ENCODE peak calls at places on chromosomes 6 and 20, in six cellular contexts. E is mesenchymal stem cell, J is prostate gland, I is endothelial cell of umbilical vein, D is neural progenitor cell, N is GM23248. Z is an unnamed sample.

GRCh38 chr6:73696990-73697651 is 1.1 kb downstream of the CD109 start:
- DNase-seq in N (peak; percentile 36), I (peak; percentile 80), D (no peak), J (no peak), E (no peak), Z (no peak)

GRCh38 chr6:157434349-157435016 is 53.5 kb downstream of the ZDHHC14 start:
- DNase-seq in J (peak; percentile 61), I (no peak), N (no peak), D (no peak), E (no peak), Z (no peak)

GRCh38 chr6:83985308-83985713 is 48.3 kb upstream of the MRAP2 start:
- DNase-seq in J (no peak), N (no peak), D (no peak), E (no peak), I (peak; percentile 35), Z (no peak)

GRCh38 chr6:37867756-37868446 is 48.4 kb downstream of the ZFAND3 start:
- DNase-seq in J (no peak), D (no peak), I (no peak), N (no peak), E (no peak), Z (no peak)

GRCh38 chr6:80366721-80367120 is 260.2 kb downstream of the BCKDHB start:
- DNase-seq in I (peak; percentile 69), J (no peak), N (no peak), E (peak; percentile 75), D (no peak), Z (no peak)

GRCh38 chr6:38161754-38162492 is 342.4 kb downstream of the ZFAND3 start:
- DNase-seq in N (no peak), J (no peak), E (no peak), I (no peak), D (no peak), Z (no peak)

GRCh38 chr6:157380779-157381561 is at the start of gene ZDHHC14:
- DNase-seq in E (peak; percentile 85), N (peak; percentile 94), D (peak; percentile 79), I (peak; percentile 89), J (peak; percentile 88), Z (peak; percentile 82)

GRCh38 chr20:24491043-24491756 is 21.8 kb downstream of the SYNDIG1 start:
- DNase-seq in N (peak; percentile 19), I (no peak), D (no peak), E (no peak), J (no peak), Z (no peak)

GRCh38 chr6:13902922-13903321 is 21.8 kb upstream of the RNF182 start:
- DNase-seq in I (no peak), N (no peak), J (no peak), D (no peak), E (no peak), Z (no peak)

GRCh38 chr6:30885999-30886896 is 1.9 kb downstream of the DDR1 start:
- DNase-seq in N (peak; percentile 93), J (peak; percentile 94), E (peak; percentile 87), I (no peak), D (peak; percentile 98), Z (no peak)

GRCh38 chr6:167795874-167796667 is 30.6 kb upstream of the AFDN start:
- DNase-seq in J (peak; percentile 81), N (peak; percentile 40), D (no peak), I (no peak), E (no peak), Z (no peak)

GRCh38 chr6:67952948-67953347 is 682.1 kb upstream of the ADGRB3 start:
- DNase-seq in D (no peak), J (no peak), E (peak; percentile 37), N (no peak), I (no peak), Z (no peak)

GRCh38 chr6:41939091-41939847 is 2.3 kb downstream of the CCND3 start:
- DNase-seq in N (peak; percentile 70), E (peak; percentile 81), J (no peak), D (peak; percentile 50), I (no peak), Z (no peak)

GRCh38 chr20:58313366-58313765 is 3.9 kb downstream of the RAB22A start:
- DNase-seq in I (no peak), J (no peak), E (no peak), D (no peak), N (no peak), Z (no peak)

GRCh38 chr6:5086294-5086890 is 1.3 kb downstream of the PPP1R3G start:
- DNase-seq in N (no peak), I (no peak), D (peak; percentile 60), J (no peak), E (no peak), Z (no peak)

GRCh38 chr6:72262254-72262653 is 359.6 kb upstream of the KCNQ5 start:
- DNase-seq in I (peak; percentile 45), E (no peak), J (no peak), D (no peak), N (no peak), Z (no peak)

GRCh38 chr6:118468682-118469465 is 79.2 kb upstream of the PLN start:
- DNase-seq in D (no peak), N (peak; percentile 15), I (peak; percentile 86), J (peak; percentile 5), E (peak; percentile 29), Z (no peak)

GRCh38 chr20:61806995-61807394 is 258.7 kb downstream of the TAF4 start:
- DNase-seq in J (no peak), I (no peak), D (no peak), E (no peak), N (no peak), Z (no peak)

GRCh38 chr20:36631651-36632050 is 14.3 kb downstream of the SLA2 start:
- DNase-seq in J (no peak), N (peak; percentile 24), I (no peak), D (no peak), E (peak; percentile 16), Z (no peak)

GRCh38 chr20:41696428-41696827 is 78.3 kb upstream of the CHD6 start:
- DNase-seq in D (no peak), N (peak; percentile 36), J (no peak), E (peak; percentile 6), I (no peak), Z (no peak)

GRCh38 chr20:46784450-46785127 is 75.1 kb downstream of the SLC2A10 start:
- DNase-seq in I (no peak), N (peak; percentile 43), D (no peak), J (no peak), E (no peak), Z (peak; percentile 40)

GRCh38 chr6:43907312-43907711 is 137.3 kb downstream of the VEGFA start:
- DNase-seq in N (no peak), I (no peak), E (no peak), D (no peak), J (no peak), Z (no peak)

GRCh38 chr20:24382330-24382729 is 87.1 kb upstream of the SYNDIG1 start:
- DNase-seq in N (no peak), I (no peak), E (no peak), D (no peak), J (no peak), Z (no peak)

GRCh38 chr6:38639498-38640215 is at the start of gene BTBD9:
- DNase-seq in N (peak; percentile 94), J (peak; percentile 71), E (peak; percentile 89), I (peak; percentile 88), D (peak; percentile 92), Z (peak; percentile 65)

GRCh38 chr20:31709939-31710338 is 12.7 kb downstream of the BCL2L1 start:
- DNase-seq in J (no peak), N (no peak), E (no peak), I (no peak), D (no peak), Z (no peak)

GRCh38 chr20:31712112-31712553 is 10.5 kb downstream of the BCL2L1 start:
- DNase-seq in D (peak; percentile 72), E (no peak), I (no peak), J (peak; percentile 71), N (no peak), Z (peak; percentile 60)

GRCh38 chr20:31712564-31713311 is 9.9 kb downstream of the BCL2L1 start:
- DNase-seq in J (peak; percentile 96), N (peak; percentile 72), I (peak; percentile 91), E (peak; percentile 76), D (peak; percentile 94), Z (peak; percentile 85)

GRCh38 chr20:31710423-31711250 is 12.0 kb downstream of the BCL2L1 start:
- DNase-seq in N (no peak), I (no peak), E (no peak), J (peak; percentile 86), D (no peak), Z (no peak)

DNA sequence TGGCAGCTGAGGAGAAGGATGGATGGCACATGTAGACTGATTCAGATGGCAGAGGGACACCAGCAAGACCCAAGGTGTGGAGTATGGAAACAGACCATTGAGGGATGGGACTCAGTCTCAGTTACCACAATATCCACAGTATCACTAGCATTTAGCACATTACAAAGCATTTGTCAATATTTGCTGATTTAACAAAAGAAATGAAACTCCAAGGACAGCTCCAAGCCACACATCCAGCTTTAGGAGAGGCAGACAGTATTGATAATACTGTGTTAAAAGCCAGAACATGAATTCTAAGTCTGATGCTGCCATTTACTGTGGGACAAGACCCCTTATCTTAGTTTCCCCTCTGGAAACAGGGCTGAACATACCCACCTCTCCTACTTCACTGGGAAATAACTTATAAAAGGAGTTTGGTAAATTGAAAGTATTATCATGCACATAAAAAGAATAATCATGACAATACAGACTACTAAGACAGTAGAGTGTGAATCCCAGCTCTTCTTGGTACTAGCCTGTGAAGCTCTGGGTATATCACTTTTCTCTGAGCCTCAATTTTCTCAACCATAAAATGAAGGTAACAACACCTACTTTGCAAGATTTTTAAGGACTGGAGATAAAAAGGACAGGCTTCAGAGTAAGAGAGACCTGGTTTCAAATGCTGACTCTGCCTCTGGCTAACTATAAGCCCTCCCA is 11.1 kb downstream of the BCL2L1 start:
- DNase-seq in I (no peak), E (no peak), N (no peak), J (no peak), D (no peak), Z (no peak)
- H3K4me1 ChIP-seq in I (peaks cover 45% of the 10 kb centered on the region), E (peaks cover 46% of the 10 kb centered on the region), N (peaks cover 46% of the 10 kb centered on the region), J (peaks cover 35% of the 10 kb centered on the region), D (peaks cover 32% of the 10 kb centered on the region), Z (peaks cover 93% of the 10 kb centered on the region)

GRCh38 chr6:34360556-34360955 is 31.9 kb downstream of the NUDT3 start:
- DNase-seq in D (no peak), E (peak; percentile 81), N (peak; percentile 83), I (no peak), J (no peak), Z (no peak)

GRCh38 chr6:34359438-34360158 is 32.9 kb downstream of the NUDT3 start:
- DNase-seq in N (peak; percentile 43), J (peak; percentile 5), D (no peak), E (peak; percentile 61), I (no peak), Z (no peak)

GRCh38 chr6:34358389-34358906 is 34.0 kb downstream of the NUDT3 start:
- DNase-seq in I (peak; percentile 50), J (peak; percentile 42), N (peak; percentile 51), D (no peak), E (no peak), Z (no peak)

GRCh38 chr6:34362909-34363713 is 29.4 kb downstream of the NUDT3 start:
- DNase-seq in E (no peak), I (no peak), J (no peak), N (no peak), D (no peak), Z (no peak)

GRCh38 chr6:34362176-34362575 is 30.3 kb downstream of the NUDT3 start:
- DNase-seq in J (no peak), I (no peak), E (no peak), D (no peak), N (no peak), Z (no peak)
- H3K4me1 ChIP-seq in J (peaks cover 4% of the 10 kb centered on the region), I (peaks cover 8% of the 10 kb centered on the region), E (peaks cover 17% of the 10 kb centered on the region), D (peaks cover 4% of the 10 kb centered on the region), N (peaks cover 32% of the 10 kb centered on the region), Z (no peaks in the 10 kb centered on the region)

GRCh38 chr6:123904228-123904627 is 100.6 kb downstream of the NKAIN2 start:
- DNase-seq in N (no peak), I (peak; percentile 39), J (no peak), E (no peak), D (no peak), Z (no peak)
- H3K4me1 ChIP-seq in N (no peaks in the 10 kb centered on the region), I (peaks cover 9% of the 10 kb centered on the region), J (no peaks in the 10 kb centered on the region), E (no peaks in the 10 kb centered on the region), D (no peaks in the 10 kb centered on the region), Z (no peaks in the 10 kb centered on the region)

GRCh38 chr20:841568-842546 is 8.3 kb downstream of the FAM110A start:
- DNase-seq in J (peak; percentile 90), I (no peak), D (peak; percentile 53), N (no peak), E (no peak), Z (no peak)
- H3K4me1 ChIP-seq in J (peaks cover 17% of the 10 kb centered on the region), I (peaks cover 42% of the 10 kb centered on the region), D (peaks cover 4% of the 10 kb centered on the region), N (peaks cover 5% of the 10 kb centered on the region), E (peaks cover 28% of the 10 kb centered on the region), Z (peaks cover 4% of the 10 kb centered on the region)